ENCODE peak calls at places on chromosomes 11 and 22, in five cellular contexts. Z, J, N, F and X are unnamed samples.

GRCh38 chr11:33500865-33501479 is 199.7 kb downstream of the C11orf91 start:
- DNase-seq in Z (peak; percentile 67), J (no peak), N (peak; percentile 36), F (no peak), X (no peak)

GRCh38 chr22:45460288-45461109 is 42.2 kb upstream of the FBLN1 start:
- DNase-seq in Z (peak; percentile 32), J (no peak), N (peak; percentile 16), F (no peak), X (peak; percentile 89)

GRCh38 chr11:128891912-128892398 is 799 bp downstream of the KCNJ5 start:
- DNase-seq in Z (no peak), J (no peak), N (peak; percentile 84), F (no peak), X (no peak)

GRCh38 chr11:86043765-86044534 is 24.9 kb downstream of the PICALM start:
- DNase-seq in Z (no peak), J (no peak), N (no peak), F (no peak), X (no peak)

GRCh38 chr11:130508913-130509312 is 60.5 kb downstream of the ADAMTS15 start:
- DNase-seq in Z (no peak), J (no peak), N (no peak), F (no peak), X (no peak)

GRCh38 chr11:8004008-8004407 is 16.9 kb downstream of the EIF3F start:
- DNase-seq in Z (no peak), J (no peak), N (no peak), F (no peak), X (no peak)

GRCh38 chr11:36578458-36578857 is 10.7 kb downstream of the RAG1 start:
- DNase-seq in Z (no peak), J (no peak), N (no peak), F (no peak), X (no peak)

GRCh38 chr22:45112136-45112879 is 51.4 kb upstream of the NUP50 start:
- DNase-seq in Z (peak; percentile 94), J (no peak), N (peak; percentile 92), F (no peak), X (no peak)

GRCh38 chr11:70129051-70129592 is 51.0 kb downstream of the ANO1 start:
- DNase-seq in Z (no peak), J (no peak), N (no peak), F (no peak), X (no peak)

GRCh38 chr11:66268210-66268952 is at the start of gene RAB1B:
- DNase-seq in Z (peak; percentile 100), J (peak; percentile 100), N (peak; percentile 99), F (peak; percentile 100), X (peak; percentile 100)

GRCh38 chr11:66274219-66274618 is 3.8 kb upstream of the CNIH2 start:
- DNase-seq in Z (no peak), J (no peak), N (no peak), F (no peak), X (no peak)

GRCh38 chr11:66268953-66269906 is 791 bp downstream of the RAB1B start:
- DNase-seq in Z (peak; percentile 62), J (no peak), N (no peak), F (peak; percentile 65), X (peak; percentile 66)

GRCh38 chr11:66272600-66272999 is 4.2 kb downstream of the RAB1B start:
- DNase-seq in Z (no peak), J (no peak), N (no peak), F (no peak), X (no peak)

DNA sequence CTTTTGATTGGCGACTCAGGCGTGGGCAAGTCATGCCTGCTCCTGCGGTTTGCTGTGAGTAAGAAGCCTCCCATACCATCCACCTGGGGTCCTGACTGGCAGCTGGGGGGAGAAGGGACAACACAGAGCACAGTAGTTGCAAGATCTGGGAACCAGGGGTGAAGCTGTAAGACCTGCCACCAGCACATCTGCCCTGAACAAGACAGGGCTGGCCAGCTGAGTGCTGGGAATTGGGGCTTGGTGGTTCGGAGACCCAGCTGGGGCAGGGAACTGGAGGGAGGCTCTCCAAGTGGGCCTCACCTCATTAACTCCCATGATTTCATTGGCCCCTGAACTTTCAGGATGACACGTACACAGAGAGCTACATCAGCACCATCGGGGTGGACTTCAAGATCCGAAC is 3.4 kb downstream of the RAB1B start:
- DNase-seq in Z (no peak), J (no peak), N (no peak), F (no peak), X (no peak)
- H3K27ac ChIP-seq in Z (no peak overlapping the region), J (no peak overlapping the region), N (no peak overlapping the region), F (no peak overlapping the region), X (no peak overlapping the region)

GRCh38 chr11:31442086-31442485 is 67.3 kb downstream of the IMMP1L start:
- DNase-seq in Z (no peak), J (no peak), N (no peak), F (no peak), X (no peak)
- H3K4me1 ChIP-seq in Z (peaks cover 14% of the 10 kb centered on the region), J (no peaks in the 10 kb centered on the region), N (no peaks in the 10 kb centered on the region), F (no peaks in the 10 kb centered on the region), X (no peaks in the 10 kb centered on the region)

DNA sequence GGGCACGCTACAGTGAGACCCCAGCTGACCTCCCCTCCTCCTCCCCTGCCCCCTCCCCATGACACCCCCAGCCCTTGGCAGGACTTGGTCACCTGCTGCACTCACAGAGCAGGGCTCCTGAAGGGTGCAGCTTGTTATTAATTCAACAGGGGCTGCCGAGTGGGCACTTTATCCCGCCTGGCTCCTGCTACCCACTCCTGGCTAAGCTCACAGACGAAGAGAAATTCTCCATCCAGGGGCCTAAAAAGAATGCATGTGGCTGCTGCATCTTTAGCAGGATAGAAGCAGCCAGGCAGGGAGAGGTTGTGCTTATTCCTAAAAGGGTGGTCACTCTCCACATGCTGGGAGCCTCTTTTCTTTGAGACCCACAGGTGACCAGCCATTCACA is 40.3 kb downstream of the GALNT18 start:
- DNase-seq in Z (no peak), J (no peak), N (no peak), F (peak; percentile 17), X (no peak)
- H3K27ac ChIP-seq in Z (no peak overlapping the region), J (peak overlapping the region; percentile 33), N (no peak overlapping the region), F (no peak overlapping the region), X (peak overlapping the region; percentile 65)

DNA sequence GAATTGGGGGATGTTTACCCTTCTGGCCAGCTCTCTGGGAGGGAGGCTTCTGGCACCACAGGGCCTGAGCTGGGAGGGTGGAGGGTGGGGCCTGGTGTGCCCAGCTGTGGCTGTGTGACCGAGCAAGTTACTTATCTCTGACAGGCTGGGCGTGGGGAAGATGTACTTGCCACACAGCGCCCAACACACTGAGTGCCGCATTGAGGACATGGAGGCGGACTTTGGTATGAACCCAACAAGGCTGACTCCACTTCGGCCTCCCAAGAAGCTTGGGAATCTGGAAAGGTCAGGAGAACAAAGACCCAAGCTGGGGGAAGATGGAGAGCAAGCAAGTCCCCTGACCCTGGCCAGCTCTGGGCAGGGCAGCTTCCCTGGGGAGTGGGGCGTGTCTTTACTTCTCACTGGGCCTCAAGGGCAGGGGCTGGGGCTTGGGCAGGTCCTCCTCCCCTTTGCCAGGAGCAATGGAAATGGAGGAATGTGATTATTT is 2.4 kb upstream of the MGAT3 start:
- DNase-seq in Z (no peak), J (no peak), N (no peak), F (peak; percentile 70), X (no peak)
- H3K4me1 ChIP-seq in Z (no peaks in the 10 kb centered on the region), J (peaks cover 6% of the 10 kb centered on the region), N (no peaks in the 10 kb centered on the region), F (peaks cover 2% of the 10 kb centered on the region), X (no peaks in the 10 kb centered on the region)

DNA sequence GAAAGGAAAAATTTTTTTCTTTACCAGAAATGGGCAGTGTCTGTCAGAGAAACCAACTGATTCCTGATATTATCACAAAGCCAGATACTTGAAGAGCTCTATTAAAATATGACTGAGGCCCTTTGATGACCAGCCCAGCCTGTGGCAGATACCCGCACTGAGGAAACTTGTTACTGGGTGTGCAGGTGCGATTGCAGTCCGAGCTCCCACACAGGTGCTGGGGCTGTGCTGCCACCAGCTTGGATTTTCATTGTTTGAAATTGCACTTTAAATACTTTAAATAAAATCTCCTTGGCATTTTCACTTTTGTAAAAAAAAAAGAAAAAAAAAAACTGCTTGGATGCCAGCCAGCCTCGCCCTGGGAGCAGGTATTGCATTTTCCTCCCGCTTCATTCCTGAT is 21.1 kb downstream of the EHF start:
- DNase-seq in Z (no peak), J (no peak), N (no peak), F (no peak), X (no peak)
- H3K27ac ChIP-seq in Z (no peak overlapping the region), J (peak overlapping the region; percentile 69), N (no peak overlapping the region), F (no peak overlapping the region), X (no peak overlapping the region)

GRCh38 chr11:125176866-125177265 is 12.3 kb downstream of the PKNOX2 start:
- DNase-seq in Z (no peak), J (no peak), N (no peak), F (no peak), X (no peak)
- H3K4me1 ChIP-seq in Z (no peaks in the 10 kb centered on the region), J (no peaks in the 10 kb centered on the region), N (no peaks in the 10 kb centered on the region), F (peaks cover 2% of the 10 kb centered on the region), X (peaks cover 25% of the 10 kb centered on the region)

GRCh38 chr11:14764899-14765527 is 121.4 kb downstream of the PDE3B start:
- DNase-seq in Z (peak; percentile 9), J (no peak), N (no peak), F (no peak), X (no peak)

GRCh38 chr11:14768789-14769188 is 123.2 kb downstream of the CYP2R1 start:
- DNase-seq in Z (no peak), J (no peak), N (no peak), F (no peak), X (no peak)

GRCh38 chr11:14764213-14764898 is 120.8 kb downstream of the PDE3B start:
- DNase-seq in Z (no peak), J (no peak), N (no peak), F (no peak), X (no peak)
- H3K27ac ChIP-seq in Z (no peak overlapping the region), J (no peak overlapping the region), N (no peak overlapping the region), F (no peak overlapping the region), X (no peak overlapping the region)

GRCh38 chr11:3952715-3953114 is 97.3 kb downstream of the STIM1 start:
- DNase-seq in Z (no peak), J (no peak), N (no peak), F (no peak), X (no peak)
- H3K4me1 ChIP-seq in Z (peaks cover 7% of the 10 kb centered on the region), J (peaks cover 36% of the 10 kb centered on the region), N (no peaks in the 10 kb centered on the region), F (no peaks in the 10 kb centered on the region), X (peaks cover 76% of the 10 kb centered on the region)

GRCh38 chr11:93187290-93187689 is 10.5 kb downstream of the SLC36A4 start:
- DNase-seq in Z (no peak), J (no peak), N (no peak), F (no peak), X (no peak)

GRCh38 chr11:93192163-93192562 is 5.6 kb downstream of the SLC36A4 start:
- DNase-seq in Z (no peak), J (no peak), N (no peak), F (peak; percentile 46), X (no peak)

GRCh38 chr11:93188726-93189125 is 9.1 kb downstream of the SLC36A4 start:
- DNase-seq in Z (no peak), J (no peak), N (no peak), F (no peak), X (no peak)

GRCh38 chr11:93193721-93194120 is 4.1 kb downstream of the SLC36A4 start:
- DNase-seq in Z (no peak), J (no peak), N (no peak), F (no peak), X (no peak)

GRCh38 chr11:93189462-93189861 is 8.3 kb downstream of the SLC36A4 start:
- DNase-seq in Z (no peak), J (no peak), N (no peak), F (no peak), X (no peak)
- H3K27ac ChIP-seq in Z (no peak overlapping the region), J (no peak overlapping the region), N (no peak overlapping the region), F (no peak overlapping the region), X (no peak overlapping the region)